ENCODE peak calls at places on chromosome 2, in six cellular contexts. U is endodermal cell, L is fibroblast of lung, B is neuronal stem cell, T is Karpas-422, E is H9. K is an unnamed sample.

GRCh38 chr2:67604360-67604759 is 207.2 kb downstream of the ETAA1 start:
- DNase-seq in U (peak; percentile 50), L (peak; percentile 77), B (no peak), T (no peak), E (no peak), K (no peak)

GRCh38 chr2:1603521-1603920 is 140.8 kb downstream of the PXDN start:
- DNase-seq in U (peak; percentile 41), L (no peak), B (no peak), T (no peak), E (no peak), K (no peak)

GRCh38 chr2:181680055-181680936 is at the start of gene NEUROD1:
- DNase-seq in U (peak; percentile 87), L (no peak), B (no peak), T (no peak), E (peak; percentile 94), K (no peak)

GRCh38 chr2:1373794-1374193 is 39.5 kb upstream of the TPO start:
- DNase-seq in U (no peak), L (no peak), B (no peak), T (no peak), E (no peak), K (no peak)

GRCh38 chr2:19876751-19877150 is 25.0 kb downstream of the TTC32 start:
- DNase-seq in U (peak; percentile 9), L (peak; percentile 27), B (no peak), T (no peak), E (no peak), K (no peak)

GRCh38 chr2:149645391-149645790 is 57.8 kb upstream of the MMADHC start:
- DNase-seq in U (no peak), L (peak; percentile 25), B (no peak), T (no peak), E (no peak), K (no peak)

GRCh38 chr2:140998577-140998976 is 1132.2 kb downstream of the LRP1B start:
- DNase-seq in U (no peak), L (no peak), B (no peak), T (no peak), E (no peak), K (no peak)

GRCh38 chr2:31526946-31527345 is 53.8 kb downstream of the SRD5A2 start:
- DNase-seq in U (no peak), L (no peak), B (no peak), T (no peak), E (no peak), K (no peak)

GRCh38 chr2:45439788-45440773 is 171.0 kb downstream of the SRBD1 start:
- DNase-seq in U (no peak), L (peak; percentile 17), B (no peak), T (no peak), E (no peak), K (no peak)

GRCh38 chr2:127106998-127107621 is at the start of gene BIN1:
- DNase-seq in U (peak; percentile 95), L (peak; percentile 92), B (peak; percentile 94), T (no peak), E (peak; percentile 92), K (peak; percentile 94)

GRCh38 chr2:51151490-51152140 is 119.7 kb upstream of the NRXN1 start:
- DNase-seq in U (no peak), L (no peak), B (no peak), T (no peak), E (no peak), K (no peak)

GRCh38 chr2:102592601-102593000 is 26.8 kb upstream of the SLC9A2 start:
- DNase-seq in U (peak; percentile 76), L (no peak), B (no peak), T (peak; percentile 53), E (no peak), K (peak; percentile 86)

GRCh38 chr2:170878505-170878904 is 50.5 kb upstream of the GORASP2 start:
- DNase-seq in U (no peak), L (peak; percentile 11), B (no peak), T (no peak), E (no peak), K (no peak)

GRCh38 chr2:64376926-64377325 is 77.0 kb upstream of the LGALSL start:
- DNase-seq in U (no peak), L (no peak), B (no peak), T (no peak), E (no peak), K (no peak)

GRCh38 chr2:54456526-54457325 is 599 bp downstream of the SPTBN1 start:
- DNase-seq in U (peak; percentile 79), L (peak; percentile 41), B (peak; percentile 67), T (peak; percentile 49), E (peak; percentile 44), K (no peak)

GRCh38 chr2:190574169-190574568 is 39.6 kb upstream of the NEMP2 start:
- DNase-seq in U (no peak), L (peak; percentile 54), B (no peak), T (no peak), E (no peak), K (no peak)

GRCh38 chr2:227052879-227053278 is 111.1 kb downstream of the COL4A4 start:
- DNase-seq in U (no peak), L (no peak), B (no peak), T (no peak), E (no peak), K (no peak)

GRCh38 chr2:227822416-227823003 is 8.9 kb downstream of the CCL20 start:
- DNase-seq in U (no peak), L (peak; percentile 68), B (no peak), T (no peak), E (no peak), K (no peak)

GRCh38 chr2:55014962-55015939 is 35.0 kb downstream of the RTN4 start:
- DNase-seq in U (peak; percentile 58), L (peak; percentile 70), B (no peak), T (peak; percentile 73), E (no peak), K (peak; percentile 76)

GRCh38 chr2:202158796-202159195 is 79.6 kb downstream of the SUMO1 start:
- DNase-seq in U (no peak), L (peak; percentile 30), B (no peak), T (peak; percentile 56), E (no peak), K (no peak)

GRCh38 chr2:45169339-45170190 is 160.3 kb upstream of the SIX2 start:
- DNase-seq in U (peak; percentile 84), L (no peak), B (peak; percentile 36), T (no peak), E (peak; percentile 64), K (no peak)

GRCh38 chr2:96547751-96548161 is 11.2 kb downstream of the ARID5A start:
- DNase-seq in U (peak; percentile 48), L (peak; percentile 72), B (no peak), T (no peak), E (no peak), K (no peak)
- H3K4me1 ChIP-seq in U (no peaks in the 10 kb centered on the region), L (no peaks in the 10 kb centered on the region), B (no peaks in the 10 kb centered on the region), T (no peaks in the 10 kb centered on the region), E (no peaks in the 10 kb centered on the region), K (no peaks in the 10 kb centered on the region)

GRCh38 chr2:233836359-233836758 is 18.0 kb downstream of the HJURP start:
- DNase-seq in U (peak; percentile 19), L (no peak), B (no peak), T (no peak), E (no peak), K (no peak)

GRCh38 chr2:233838726-233839446 is 15.4 kb downstream of the HJURP start:
- DNase-seq in U (no peak), L (no peak), B (no peak), T (no peak), E (no peak), K (no peak)

GRCh38 chr2:233838251-233838650 is 16.1 kb downstream of the HJURP start:
- DNase-seq in U (peak; percentile 24), L (no peak), B (no peak), T (no peak), E (no peak), K (no peak)

GRCh38 chr2:233839447-233839820 is 14.9 kb downstream of the HJURP start:
- DNase-seq in U (peak; percentile 35), L (no peak), B (no peak), T (no peak), E (no peak), K (no peak)

DNA sequence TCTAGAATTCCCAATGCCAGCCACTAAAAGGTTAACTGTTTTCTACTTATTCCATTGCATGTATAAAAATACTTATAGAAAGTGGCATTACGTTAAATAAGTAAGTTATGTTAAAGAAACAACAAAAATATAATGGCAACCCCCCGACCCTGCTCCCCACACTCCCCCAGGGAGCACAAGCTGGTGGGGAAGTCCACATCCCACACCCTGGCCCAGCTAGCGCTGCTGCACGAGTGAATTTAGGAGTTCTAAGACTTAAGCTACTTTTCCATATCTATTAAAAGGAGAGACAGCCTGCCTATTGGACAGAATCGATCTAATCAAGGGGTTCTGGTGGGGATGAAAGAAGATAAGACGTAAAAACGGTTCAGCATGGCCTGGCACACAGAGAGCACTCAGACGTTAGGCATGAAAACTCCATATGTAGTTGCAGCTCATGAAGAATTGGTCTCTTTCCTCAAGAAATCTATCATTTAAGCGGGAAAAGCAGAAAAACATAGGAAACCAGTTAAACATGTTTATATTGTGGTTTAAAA is 16.6 kb downstream of the HJURP start:
- DNase-seq in U (no peak), L (no peak), B (no peak), T (no peak), E (no peak), K (no peak)
- H3K9ac ChIP-seq in U (no peak overlapping the region), L (no peak overlapping the region), B (no peak overlapping the region), T (no peak overlapping the region), E (no peak overlapping the region), K (no peak overlapping the region)

GRCh38 chr2:174300114-174300513 is 34.6 kb upstream of the SP9 start:
- DNase-seq in U (no peak), L (peak; percentile 36), B (no peak), T (peak; percentile 23), E (no peak), K (no peak)
- H3K4me1 ChIP-seq in U (no peaks in the 10 kb centered on the region), L (no peaks in the 10 kb centered on the region), B (no peaks in the 10 kb centered on the region), T (no peaks in the 10 kb centered on the region), E (peaks cover 11% of the 10 kb centered on the region), K (no peaks in the 10 kb centered on the region)

GRCh38 chr2:204667990-204668389 is 122.7 kb downstream of the PARD3B start:
- DNase-seq in U (no peak), L (no peak), B (no peak), T (no peak), E (no peak), K (no peak)

GRCh38 chr2:204664708-204665121 is 119.4 kb downstream of the PARD3B start:
- DNase-seq in U (no peak), L (peak; percentile 81), B (no peak), T (no peak), E (no peak), K (no peak)

GRCh38 chr2:204665244-204665643 is 120.0 kb downstream of the PARD3B start:
- DNase-seq in U (no peak), L (peak; percentile 90), B (no peak), T (no peak), E (no peak), K (no peak)

GRCh38 chr2:204663816-204664421 is 118.6 kb downstream of the PARD3B start:
- DNase-seq in U (no peak), L (no peak), B (no peak), T (no peak), E (no peak), K (no peak)

DNA sequence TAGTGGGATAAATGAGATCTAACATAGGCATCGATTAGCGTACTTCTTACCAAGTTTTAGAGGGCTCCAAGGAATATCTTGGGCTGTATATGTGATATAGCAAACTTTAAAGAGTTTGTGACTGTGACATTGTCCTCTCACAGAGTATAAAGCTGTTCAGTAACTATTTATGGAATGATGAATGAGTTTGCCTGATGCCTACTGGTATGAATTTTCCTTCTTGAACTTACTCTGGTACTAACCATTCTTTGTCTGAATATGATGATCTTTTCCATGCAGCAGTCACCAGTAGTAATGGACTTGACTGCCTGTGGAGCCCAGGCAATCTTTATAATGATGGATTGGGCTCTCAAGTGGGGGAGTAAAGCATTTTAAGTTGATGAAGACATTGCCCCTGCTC is 120.5 kb downstream of the PARD3B start:
- DNase-seq in U (no peak), L (peak; percentile 32), B (no peak), T (no peak), E (no peak), K (no peak)
- H3K9ac ChIP-seq in U (no peak overlapping the region), L (no peak overlapping the region), B (no peak overlapping the region), T (no peak overlapping the region), E (no peak overlapping the region), K (no peak overlapping the region)